ENCODE peak calls at places on chromosomes 16 and 17, in five cellular contexts. Q, O, M, F and G are unnamed samples.

GRCh38 chr17:56593741-56594527 is 435 bp downstream of the NOG start:
- DNase-seq in F (no peak), M (peak; percentile 82), O (peak; percentile 41), Q (no peak), G (peak; percentile 36)

GRCh38 chr17:50953831-50954601 is 87.9 kb upstream of the TOB1 start:
- DNase-seq in F (no peak), O (no peak), Q (peak; percentile 22), M (no peak), G (no peak)

GRCh38 chr16:8721693-8722348 is 47.4 kb downstream of the ABAT start:
- DNase-seq in O (no peak), F (no peak), M (no peak), Q (no peak), G (no peak)

GRCh38 chr17:1368588-1368987 is 31.4 kb downstream of the YWHAE start:
- DNase-seq in O (no peak), Q (no peak), F (no peak), M (no peak), G (no peak)

GRCh38 chr16:49767414-49767813 is 88.5 kb downstream of the ZNF423 start:
- DNase-seq in M (no peak), F (no peak), O (no peak), Q (no peak), G (no peak)

GRCh38 chr17:77466140-77466539 is 325.4 kb downstream of the SEC14L1 start:
- DNase-seq in M (peak; percentile 82), Q (no peak), F (no peak), O (no peak), G (no peak)

GRCh38 chr17:81460856-81461460 is 51.6 kb downstream of the ACTG1 start:
- DNase-seq in M (no peak), F (no peak), O (no peak), Q (peak; percentile 71), G (no peak)

GRCh38 chr16:89549007-89549700 is 11.3 kb upstream of the RPL13 start:
- DNase-seq in M (no peak), Q (no peak), F (no peak), O (no peak), G (no peak)

GRCh38 chr17:4502466-4503154 is 3.9 kb downstream of the SPNS2 start:
- DNase-seq in Q (no peak), M (no peak), O (no peak), F (no peak), G (no peak)

GRCh38 chr17:46045639-46046038 is 46.6 kb downstream of the STH start:
- DNase-seq in O (no peak), M (no peak), F (no peak), Q (no peak), G (no peak)

GRCh38 chr17:49360796-49361128 is 1.3 kb downstream of the ZNF652 start:
- DNase-seq in F (no peak), O (no peak), M (no peak), Q (no peak), G (no peak)

GRCh38 chr17:17109231-17109630 is 67.0 kb downstream of the MPRIP start:
- DNase-seq in Q (no peak), M (no peak), O (no peak), F (no peak), G (no peak)

GRCh38 chr16:31268891-31269290 is 9.1 kb downstream of the ITGAM start:
- DNase-seq in F (no peak), M (peak; percentile 41), Q (no peak), O (no peak), G (no peak)

GRCh38 chr16:16042076-16042475 is 92.7 kb downstream of the ABCC1 start:
- DNase-seq in Q (no peak), F (no peak), O (no peak), M (no peak), G (no peak)

GRCh38 chr16:89037261-89038152 is 56.1 kb upstream of the ACSF3 start:
- DNase-seq in Q (peak; percentile 76), O (no peak), F (no peak), M (peak; percentile 87), G (no peak)

GRCh38 chr16:27564226-27564625 is 14.3 kb downstream of the KATNIP start:
- DNase-seq in Q (no peak), M (no peak), O (no peak), F (no peak), G (no peak)

GRCh38 chr17:70987867-70988340 is 818.6 kb downstream of the KCNJ2 start:
- DNase-seq in O (no peak), M (no peak), F (peak; percentile 4), Q (no peak), G (no peak)

GRCh38 chr17:41976142-41976768 is 9.7 kb downstream of the CNP start:
- DNase-seq in Q (no peak), F (no peak), O (peak; percentile 67), M (no peak), G (no peak)

GRCh38 chr17:81309140-81309858 is 14.2 kb upstream of the SLC38A10 start:
- DNase-seq in O (no peak), M (peak; percentile 78), Q (peak; percentile 96), F (no peak), G (no peak)

GRCh38 chr17:7411427-7411750 is 3.7 kb downstream of the NLGN2 start:
- DNase-seq in Q (no peak), M (no peak), F (no peak), O (no peak), G (no peak)
- TF ChIP-seq POLR2A in Q (no peak), M (no peak), F (no peak), O (no peak), G (no peak)

GRCh38 chr17:44898768-44899073 is 524 bp downstream of the EFTUD2 start:
- DNase-seq in M (no peak), O (no peak), Q (no peak), F (no peak), G (no peak)
- TF ChIP-seq TAF1 in M (no peak), O (no peak), Q (no peak), F (no peak), G (no peak)

GRCh38 chr17:82961366-82962162 is 117.8 kb upstream of the METRNL start:
- DNase-seq in M (no peak), O (no peak), Q (no peak), F (no peak), G (no peak)

GRCh38 chr17:82965371-82965770 is 114.0 kb upstream of the METRNL start:
- DNase-seq in M (no peak), F (no peak), Q (no peak), O (no peak), G (no peak)

GRCh38 chr17:82962163-82962720 is 117.2 kb upstream of the METRNL start:
- DNase-seq in M (no peak), O (no peak), Q (no peak), F (no peak), G (no peak)

GRCh38 chr17:82964851-82965341 is 114.5 kb upstream of the METRNL start:
- DNase-seq in Q (no peak), O (no peak), F (no peak), M (no peak), G (no peak)

DNA sequence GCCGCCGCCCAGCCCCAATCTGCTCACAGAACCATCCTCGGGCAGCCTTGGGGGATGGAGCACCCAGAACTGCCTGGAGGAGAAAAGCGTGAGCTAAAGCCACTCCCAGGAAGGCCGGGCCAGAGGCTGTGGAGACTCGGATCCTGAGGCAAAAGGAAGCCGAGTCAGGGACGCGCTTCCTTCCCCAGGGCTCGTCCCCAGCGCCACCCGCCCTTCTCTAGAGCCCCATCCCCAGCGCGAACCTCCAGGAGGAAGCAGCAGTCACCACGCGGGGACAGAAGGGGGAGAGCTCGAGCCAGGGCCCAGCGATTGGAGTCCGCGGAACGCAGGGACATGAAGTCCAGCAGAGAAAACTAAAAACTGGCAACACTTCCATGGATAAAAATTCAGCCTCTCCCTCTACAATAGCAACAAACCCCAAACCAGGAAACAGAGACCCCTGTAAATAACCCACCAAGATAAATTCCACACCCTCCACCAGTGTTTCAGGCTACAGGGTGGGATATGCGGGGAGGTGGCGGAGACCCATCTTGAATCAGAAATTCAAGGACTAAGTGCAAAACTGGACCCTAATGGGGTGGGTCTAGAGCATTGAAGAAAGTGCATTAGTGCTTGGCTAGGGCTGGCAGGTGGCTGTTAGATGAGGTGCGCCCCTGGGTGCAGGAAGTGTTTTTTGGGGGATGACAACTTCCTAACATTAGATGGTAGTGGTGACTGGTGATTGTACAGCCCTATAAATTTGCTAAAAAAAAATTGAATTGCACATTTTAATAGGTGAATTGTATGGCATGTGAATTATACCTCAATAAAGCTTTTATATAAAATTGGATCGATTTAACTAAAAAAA is 116.1 kb upstream of the METRNL start:
- DNase-seq in M (peak; percentile 78), Q (no peak), F (no peak), O (peak; percentile 54), G (no peak)
- TF ChIP-seq POLR2AphosphoS5 in M (no peak), Q (no peak), F (no peak), O (no peak), G (no peak)

GRCh38 chr16:1371054-1371978 is 19.6 kb downstream of the GNPTG start:
- DNase-seq in O (no peak), Q (no peak), M (no peak), F (no peak), G (no peak)
- TF ChIP-seq POLR2A in O (no peak), Q (no peak), M (no peak), F (no peak), G (no peak)